ENCODE peak calls at places on chromosomes 1 and 21, in eight cellular contexts. One of them, this sample, is unnamed.

GRCh38 chr1:230385173-230385480 is 41.0 kb downstream of the PGBD5 start:
- DNase-seq in stimulated activated naive CD4-positive, alpha-beta T cell: no peak
- DNase-seq in RWPE1: no peak
- DNase-seq in substantia nigra: no peak
- DNase-seq in neural crest cell: no peak
- DNase-seq in CD14-positive monocyte: no peak
- DNase-seq in HTR-8/SVneo: no peak
- DNase-seq in HuH-7: no peak
- DNase-seq in this sample: no peak

GRCh38 chr1:207890136-207890738 is 20.7 kb downstream of the CD34 start:
- DNase-seq in stimulated activated naive CD4-positive, alpha-beta T cell: no peak
- DNase-seq in RWPE1: peak; percentile 58
- DNase-seq in substantia nigra: peak; percentile 41
- DNase-seq in neural crest cell: no peak
- DNase-seq in CD14-positive monocyte: no peak
- DNase-seq in HTR-8/SVneo: peak; percentile 61
- DNase-seq in HuH-7: no peak
- DNase-seq in this sample: no peak

GRCh38 chr1:172977296-172978027 is 73.3 kb downstream of the TNFSF18 start:
- DNase-seq in stimulated activated naive CD4-positive, alpha-beta T cell: no peak
- DNase-seq in RWPE1: no peak
- DNase-seq in substantia nigra: no peak
- DNase-seq in neural crest cell: no peak
- DNase-seq in CD14-positive monocyte: no peak
- DNase-seq in HTR-8/SVneo: no peak
- DNase-seq in HuH-7: no peak
- DNase-seq in this sample: no peak

GRCh38 chr1:174954686-174955669 is 44.8 kb upstream of the CACYBP start:
- DNase-seq in stimulated activated naive CD4-positive, alpha-beta T cell: no peak
- DNase-seq in RWPE1: no peak
- DNase-seq in substantia nigra: no peak
- DNase-seq in neural crest cell: no peak
- DNase-seq in CD14-positive monocyte: no peak
- DNase-seq in HTR-8/SVneo: no peak
- DNase-seq in HuH-7: no peak
- DNase-seq in this sample: no peak

GRCh38 chr1:71843023-71843422 is 439.3 kb downstream of the NEGR1 start:
- DNase-seq in stimulated activated naive CD4-positive, alpha-beta T cell: no peak
- DNase-seq in RWPE1: no peak
- DNase-seq in substantia nigra: no peak
- DNase-seq in neural crest cell: no peak
- DNase-seq in CD14-positive monocyte: no peak
- DNase-seq in HTR-8/SVneo: no peak
- DNase-seq in HuH-7: no peak
- DNase-seq in this sample: no peak

GRCh38 chr1:92167151-92167550 is 50.6 kb upstream of the C1orf146 start:
- DNase-seq in stimulated activated naive CD4-positive, alpha-beta T cell: no peak
- DNase-seq in RWPE1: no peak
- DNase-seq in substantia nigra: no peak
- DNase-seq in neural crest cell: no peak
- DNase-seq in CD14-positive monocyte: no peak
- DNase-seq in HTR-8/SVneo: no peak
- DNase-seq in HuH-7: no peak
- DNase-seq in this sample: peak; percentile 18

GRCh38 chr1:53381790-53382401 is 54.0 kb upstream of the LRP8 start:
- DNase-seq in stimulated activated naive CD4-positive, alpha-beta T cell: no peak
- DNase-seq in RWPE1: peak; percentile 75
- DNase-seq in substantia nigra: no peak
- DNase-seq in neural crest cell: no peak
- DNase-seq in CD14-positive monocyte: no peak
- DNase-seq in HTR-8/SVneo: peak; percentile 27
- DNase-seq in HuH-7: no peak
- DNase-seq in this sample: no peak

GRCh38 chr1:67166196-67166595 is at the start of gene IL23R:
- DNase-seq in stimulated activated naive CD4-positive, alpha-beta T cell: no peak
- DNase-seq in RWPE1: no peak
- DNase-seq in substantia nigra: no peak
- DNase-seq in neural crest cell: no peak
- DNase-seq in CD14-positive monocyte: no peak
- DNase-seq in HTR-8/SVneo: no peak
- DNase-seq in HuH-7: no peak
- DNase-seq in this sample: no peak

GRCh38 chr21:38729745-38730401 is 75.9 kb upstream of the ETS2 start:
- DNase-seq in stimulated activated naive CD4-positive, alpha-beta T cell: no peak
- DNase-seq in RWPE1: no peak
- DNase-seq in substantia nigra: no peak
- DNase-seq in neural crest cell: no peak
- DNase-seq in CD14-positive monocyte: no peak
- DNase-seq in HTR-8/SVneo: no peak
- DNase-seq in HuH-7: no peak
- DNase-seq in this sample: no peak

GRCh38 chr1:55476445-55477015 is 261.4 kb upstream of the USP24 start:
- DNase-seq in stimulated activated naive CD4-positive, alpha-beta T cell: no peak
- DNase-seq in RWPE1: no peak
- DNase-seq in substantia nigra: no peak
- DNase-seq in neural crest cell: no peak
- DNase-seq in CD14-positive monocyte: no peak
- DNase-seq in HTR-8/SVneo: no peak
- DNase-seq in HuH-7: no peak
- DNase-seq in this sample: no peak

GRCh38 chr1:17558954-17559617 is 19.6 kb downstream of the ARHGEF10L start:
- DNase-seq in stimulated activated naive CD4-positive, alpha-beta T cell: no peak
- DNase-seq in RWPE1: no peak
- DNase-seq in substantia nigra: no peak
- DNase-seq in neural crest cell: no peak
- DNase-seq in CD14-positive monocyte: no peak
- DNase-seq in HTR-8/SVneo: no peak
- DNase-seq in HuH-7: no peak
- DNase-seq in this sample: no peak

GRCh38 chr1:53043271-53043670 is 18.7 kb upstream of the PODN start:
- DNase-seq in stimulated activated naive CD4-positive, alpha-beta T cell: no peak
- DNase-seq in RWPE1: no peak
- DNase-seq in substantia nigra: no peak
- DNase-seq in neural crest cell: no peak
- DNase-seq in CD14-positive monocyte: no peak
- DNase-seq in HTR-8/SVneo: no peak
- DNase-seq in HuH-7: no peak
- DNase-seq in this sample: no peak

GRCh38 chr21:23119491-23119890 is 2121.3 kb downstream of the NCAM2 start:
- DNase-seq in stimulated activated naive CD4-positive, alpha-beta T cell: no peak
- DNase-seq in RWPE1: no peak
- DNase-seq in substantia nigra: no peak
- DNase-seq in neural crest cell: no peak
- DNase-seq in CD14-positive monocyte: no peak
- DNase-seq in HTR-8/SVneo: no peak
- DNase-seq in HuH-7: no peak
- DNase-seq in this sample: no peak

GRCh38 chr1:26362331-26362730 is 8.4 kb upstream of the CRYBG2 start:
- DNase-seq in stimulated activated naive CD4-positive, alpha-beta T cell: no peak
- DNase-seq in RWPE1: no peak
- DNase-seq in substantia nigra: no peak
- DNase-seq in neural crest cell: no peak
- DNase-seq in CD14-positive monocyte: no peak
- DNase-seq in HTR-8/SVneo: no peak
- DNase-seq in HuH-7: no peak
- DNase-seq in this sample: no peak

GRCh38 chr1:63547621-63548294 is 24.4 kb downstream of the EFCAB7 start:
- DNase-seq in stimulated activated naive CD4-positive, alpha-beta T cell: no peak
- DNase-seq in RWPE1: peak; percentile 32
- DNase-seq in substantia nigra: no peak
- DNase-seq in neural crest cell: no peak
- DNase-seq in CD14-positive monocyte: no peak
- DNase-seq in HTR-8/SVneo: no peak
- DNase-seq in HuH-7: no peak
- DNase-seq in this sample: no peak

GRCh38 chr1:156500847-156501686 is 492 bp upstream of the MEF2D start:
- DNase-seq in stimulated activated naive CD4-positive, alpha-beta T cell: peak; percentile 93
- DNase-seq in RWPE1: peak; percentile 99
- DNase-seq in substantia nigra: peak; percentile 93
- DNase-seq in neural crest cell: peak; percentile 90
- DNase-seq in CD14-positive monocyte: peak; percentile 97
- DNase-seq in HTR-8/SVneo: peak; percentile 81
- DNase-seq in HuH-7: peak; percentile 91
- DNase-seq in this sample: peak; percentile 98

GRCh38 chr1:25924454-25924853 is 18.2 kb upstream of the STMN1 start:
- DNase-seq in stimulated activated naive CD4-positive, alpha-beta T cell: no peak
- DNase-seq in RWPE1: no peak
- DNase-seq in substantia nigra: no peak
- DNase-seq in neural crest cell: no peak
- DNase-seq in CD14-positive monocyte: no peak
- DNase-seq in HTR-8/SVneo: no peak
- DNase-seq in HuH-7: no peak
- DNase-seq in this sample: no peak

GRCh38 chr1:85463666-85464496 is 1.1 kb downstream of the DDAH1 start:
- DNase-seq in stimulated activated naive CD4-positive, alpha-beta T cell: no peak
- DNase-seq in RWPE1: peak; percentile 15
- DNase-seq in substantia nigra: no peak
- DNase-seq in neural crest cell: no peak
- DNase-seq in CD14-positive monocyte: no peak
- DNase-seq in HTR-8/SVneo: no peak
- DNase-seq in HuH-7: no peak
- DNase-seq in this sample: peak; percentile 10

GRCh38 chr1:56645663-56646330 is 683 bp downstream of the PRKAA2 start:
- DNase-seq in stimulated activated naive CD4-positive, alpha-beta T cell: no peak
- DNase-seq in RWPE1: peak; percentile 15
- DNase-seq in substantia nigra: no peak
- DNase-seq in neural crest cell: no peak
- DNase-seq in CD14-positive monocyte: no peak
- DNase-seq in HTR-8/SVneo: peak; percentile 5
- DNase-seq in HuH-7: peak; percentile 17
- DNase-seq in this sample: no peak